ENCODE peak calls at places on chromosome 17, in seven cellular contexts. K, I, T, O, E, P and N are unnamed samples.

GRCh38 chr17:61399131-61400057 is at the start of gene TBX2:
- DNase-seq in K (no peak), I (peak), T (no peak), O (peak), E (peak), P (peak), N (no peak)

GRCh38 chr17:55433629-55434422 is 12.2 kb upstream of the MMD start:
- DNase-seq in K (no peak), I (no peak), T (no peak), O (peak), E (no peak), P (peak), N (no peak)

GRCh38 chr17:4163951-4164350 is 21.0 kb downstream of the CYB5D2 start:
- DNase-seq in K (no peak), I (no peak), T (no peak), O (no peak), E (no peak), P (no peak), N (no peak)

GRCh38 chr17:27552467-27552779 is 78.6 kb upstream of the LGALS9 start:
- DNase-seq in K (no peak), I (no peak), T (no peak), O (peak), E (no peak), P (no peak), N (no peak)

GRCh38 chr17:81859906-81860755 is at the start of gene P4HB:
- DNase-seq in K (peak), I (no peak), T (no peak), O (no peak), E (peak), P (no peak), N (no peak)

GRCh38 chr17:28895794-28896447 is 1.6 kb downstream of the FLOT2 start:
- DNase-seq in K (no peak), I (no peak), T (no peak), O (no peak), E (no peak), P (no peak), N (no peak)

GRCh38 chr17:3603119-3603869 is 5.9 kb downstream of the TRPV1 start:
- DNase-seq in K (no peak), I (no peak), T (no peak), O (no peak), E (no peak), P (peak), N (no peak)

GRCh38 chr17:51342257-51342656 is 81.9 kb downstream of the UTP18 start:
- DNase-seq in K (no peak), I (no peak), T (no peak), O (no peak), E (no peak), P (no peak), N (no peak)

GRCh38 chr17:29905086-29905878 is 24.7 kb downstream of the SSH2 start:
- DNase-seq in K (no peak), I (no peak), T (no peak), O (no peak), E (no peak), P (no peak), N (no peak)

GRCh38 chr17:63881935-63882601 is at the start of gene GH2:
- DNase-seq in K (peak), I (peak), T (peak), O (peak), E (peak), P (no peak), N (peak)

GRCh38 chr17:4175921-4176802 is 33.2 kb downstream of the CYB5D2 start:
- DNase-seq in K (no peak), I (no peak), T (no peak), O (no peak), E (no peak), P (no peak), N (no peak)

GRCh38 chr17:64281962-64282752 is 19.1 kb upstream of the TEX2 start:
- DNase-seq in K (no peak), I (peak), T (peak), O (peak), E (peak), P (peak), N (no peak)

GRCh38 chr17:17032131-17032692 is 10.0 kb upstream of the MPRIP start:
- DNase-seq in K (no peak), I (no peak), T (no peak), O (peak), E (no peak), P (peak), N (no peak)

GRCh38 chr17:64159051-64159590 is 29.2 kb upstream of the ERN1 start:
- DNase-seq in K (no peak), I (peak), T (no peak), O (no peak), E (no peak), P (no peak), N (no peak)

GRCh38 chr17:20071824-20072691 is 62.9 kb downstream of the SPECC1 start:
- DNase-seq in K (no peak), I (no peak), T (no peak), O (no peak), E (no peak), P (no peak), N (no peak)

GRCh38 chr17:21524211-21524591 is 148.0 kb downstream of the KCNJ12 start:
- DNase-seq in K (no peak), I (no peak), T (no peak), O (no peak), E (no peak), P (no peak), N (no peak)

GRCh38 chr17:45284176-45285140 is 22.6 kb upstream of the SPATA32 start:
- DNase-seq in K (no peak), I (no peak), T (no peak), O (no peak), E (no peak), P (no peak), N (no peak)

GRCh38 chr17:50618300-50618699 is 16.4 kb upstream of the ABCC3 start:
- DNase-seq in K (no peak), I (no peak), T (no peak), O (no peak), E (no peak), P (no peak), N (no peak)

GRCh38 chr17:80008848-80009247 is 26.8 kb downstream of the TBC1D16 start:
- DNase-seq in K (no peak), I (no peak), T (no peak), O (no peak), E (no peak), P (no peak), N (no peak)

GRCh38 chr17:78759203-78759968 is 22.7 kb downstream of the CYTH1 start:
- DNase-seq in K (no peak), I (peak), T (no peak), O (no peak), E (no peak), P (no peak), N (no peak)

GRCh38 chr17:18219016-18219415 is 6.4 kb upstream of the LLGL1 start:
- DNase-seq in K (no peak), I (no peak), T (no peak), O (no peak), E (no peak), P (no peak), N (no peak)

GRCh38 chr17:64736804-64737492 is 74.8 kb upstream of the SMURF2 start:
- DNase-seq in K (no peak), I (no peak), T (no peak), O (no peak), E (peak), P (no peak), N (no peak)

GRCh38 chr17:17729620-17730249 is 48.5 kb downstream of the RAI1 start:
- DNase-seq in K (no peak), I (no peak), T (peak), O (peak), E (no peak), P (no peak), N (peak)

GRCh38 chr17:14301761-14302401 is 1.0 kb downstream of the HS3ST3B1 start:
- DNase-seq in K (peak), I (peak), T (peak), O (no peak), E (no peak), P (no peak), N (no peak)

GRCh38 chr17:63039342-63039741 is 73.3 kb downstream of the TANC2 start:
- DNase-seq in K (no peak), I (no peak), T (no peak), O (no peak), E (no peak), P (no peak), N (no peak)

GRCh38 chr17:72212041-72212440 is 91.2 kb downstream of the SOX9 start:
- DNase-seq in K (no peak), I (no peak), T (no peak), O (no peak), E (no peak), P (no peak), N (no peak)

GRCh38 chr17:68711858-68712257 is 110.7 kb upstream of the FAM20A start:
- DNase-seq in K (no peak), I (no peak), T (no peak), O (no peak), E (no peak), P (peak), N (no peak)

GRCh38 chr17:75394332-75394918 is 11.1 kb downstream of the GRB2 start:
- DNase-seq in K (no peak), I (no peak), T (no peak), O (no peak), E (no peak), P (no peak), N (no peak)

GRCh38 chr17:58516644-58517377 is 2.4 kb upstream of the MTMR4 start:
- DNase-seq in K (no peak), I (no peak), T (no peak), O (no peak), E (no peak), P (no peak), N (no peak)

GRCh38 chr17:72387487-72387886 is 266.7 kb downstream of the SOX9 start:
- DNase-seq in K (no peak), I (no peak), T (no peak), O (no peak), E (no peak), P (peak), N (no peak)

GRCh38 chr17:2138318-2138717 is 83.4 kb downstream of the HIC1 start:
- DNase-seq in K (no peak), I (no peak), T (no peak), O (no peak), E (no peak), P (no peak), N (no peak)

GRCh38 chr17:50205111-50205821 is 3.8 kb upstream of the COL1A1 start:
- DNase-seq in K (no peak), I (no peak), T (no peak), O (no peak), E (no peak), P (no peak), N (no peak)

GRCh38 chr17:69286257-69286656 is 40.7 kb downstream of the ABCA5 start:
- DNase-seq in K (no peak), I (no peak), T (no peak), O (no peak), E (no peak), P (no peak), N (no peak)

GRCh38 chr17:34305061-34305460 is 14.2 kb upstream of the CCL8 start:
- DNase-seq in K (no peak), I (no peak), T (no peak), O (no peak), E (no peak), P (no peak), N (no peak)
- TF ChIP-seq CTCF in K (no peak), I (no peak), T (no peak), O (no peak), E (no peak), P (no peak), N (no peak)

GRCh38 chr17:42553161-42553818 is 567 bp downstream of the HSD17B1 start:
- DNase-seq in K (no peak), I (no peak), T (no peak), O (no peak), E (no peak), P (no peak), N (no peak)
- TF ChIP-seq CTCF in K (no peak), I (no peak), T (no peak), O (no peak), E (no peak), P (no peak), N (peak)

GRCh38 chr17:5747276-5747675 is 163.0 kb upstream of the NLRP1 start:
- DNase-seq in K (no peak), I (no peak), T (no peak), O (no peak), E (no peak), P (no peak), N (no peak)
- TF ChIP-seq CTCF in K (no peak), I (no peak), T (no peak), O (no peak), E (no peak), P (peak), N (no peak)

DNA sequence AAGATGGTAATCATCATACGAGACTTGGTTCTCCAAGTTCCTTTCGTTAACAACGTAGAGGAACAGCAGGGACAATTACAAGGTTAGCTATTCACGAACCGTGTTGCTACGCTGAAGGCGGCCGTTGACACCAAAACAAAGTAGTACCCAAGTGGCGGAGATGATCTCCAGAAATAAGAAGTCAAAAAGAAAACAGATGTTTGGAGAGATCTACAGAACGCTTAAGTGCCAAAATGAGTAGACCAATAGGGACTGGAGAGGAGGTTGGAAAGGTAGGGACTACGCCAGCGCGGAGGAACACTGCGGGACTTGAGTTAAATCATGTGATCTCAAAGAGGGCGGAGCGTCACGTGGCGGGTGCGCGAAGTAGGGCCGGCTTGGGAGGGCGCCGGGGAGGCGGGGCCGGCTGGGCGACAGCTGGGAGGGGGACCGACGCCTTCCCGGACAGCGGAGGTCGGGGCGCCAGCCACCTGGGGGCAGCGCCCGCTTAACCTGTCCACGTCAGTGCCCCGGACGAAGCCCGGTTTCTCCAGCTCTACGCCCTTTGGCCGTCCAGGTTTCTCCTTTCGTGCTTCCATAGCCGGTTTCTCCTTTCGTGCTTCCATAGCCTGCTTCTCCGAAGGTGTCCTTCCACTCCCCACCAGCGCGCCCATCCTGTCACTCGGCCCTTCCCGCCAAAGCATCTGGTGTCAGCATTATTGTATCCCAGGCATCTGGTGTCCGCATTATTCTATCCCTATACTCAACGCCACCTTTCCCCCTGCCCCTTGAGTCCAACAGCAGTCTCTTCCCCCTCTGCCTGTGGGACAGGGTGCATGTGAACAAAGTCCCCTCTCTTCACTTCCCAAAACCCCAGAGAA is 698 bp upstream of the GABARAP start:
- DNase-seq in K (peak), I (peak), T (peak), O (peak), E (peak), P (peak), N (peak)
- TF ChIP-seq CTCF in K (no peak), I (no peak), T (peak), O (no peak), E (no peak), P (no peak), N (no peak)

DNA sequence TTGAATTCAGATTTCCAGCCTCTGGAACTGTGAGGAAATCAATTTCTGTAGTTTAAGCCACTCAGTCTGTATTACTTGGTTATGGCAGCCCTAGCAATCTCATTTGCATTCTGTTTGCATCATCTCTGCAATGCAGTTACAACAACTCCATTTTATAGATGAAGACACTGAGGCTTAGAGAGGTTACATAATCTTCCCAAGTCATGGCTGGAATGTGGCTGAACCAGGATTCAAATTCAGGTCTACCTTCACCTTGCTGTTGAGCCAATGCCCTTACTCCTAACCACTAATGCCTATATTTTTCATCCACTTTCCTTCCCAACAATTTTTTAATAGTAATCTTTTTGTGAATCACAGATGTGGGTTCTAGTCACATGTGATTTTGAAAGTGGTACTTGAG is 469.8 kb upstream of the CCL2 start:
- DNase-seq in K (no peak), I (no peak), T (no peak), O (no peak), E (no peak), P (no peak), N (no peak)
- TF ChIP-seq CTCF in K (no peak), I (no peak), T (no peak), O (no peak), E (no peak), P (no peak), N (no peak)

GRCh38 chr17:11264183-11264871 is 23.3 kb downstream of the SHISA6 start:
- DNase-seq in K (no peak), I (no peak), T (no peak), O (peak), E (no peak), P (no peak), N (no peak)
- TF ChIP-seq CTCF in K (no peak), I (peak), T (peak), O (peak), E (peak), P (no peak), N (peak)

DNA sequence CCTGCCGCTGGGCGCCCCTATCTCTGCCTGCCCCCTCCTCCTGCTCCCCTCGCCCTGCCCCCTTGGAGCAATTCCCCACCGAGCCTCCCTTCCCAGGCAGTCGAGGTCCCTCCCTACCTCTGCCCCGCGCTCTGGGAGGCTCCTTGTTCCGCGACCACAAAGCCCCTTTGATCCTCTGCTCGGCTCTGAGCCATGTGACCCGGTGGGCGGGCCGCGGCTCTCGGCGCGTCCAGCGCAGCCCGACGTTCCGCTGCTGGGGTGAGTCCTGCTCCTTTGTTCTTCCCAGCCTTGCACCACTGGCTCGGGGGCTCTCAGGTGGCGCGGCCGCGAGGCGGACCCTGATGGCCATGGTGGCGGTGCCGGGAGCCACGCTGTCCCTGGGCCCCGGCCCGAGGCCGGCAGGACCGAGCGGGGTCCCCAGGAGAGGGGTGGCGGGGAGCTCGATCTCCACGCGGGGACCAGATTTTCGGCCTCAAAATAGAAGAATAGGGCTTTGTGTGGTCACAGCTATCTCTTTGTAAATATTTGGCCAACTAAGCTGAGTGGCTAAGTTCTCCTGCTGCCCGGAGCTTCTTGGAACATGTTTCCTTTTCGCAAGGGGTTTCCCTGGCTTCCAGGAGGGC is 310.6 kb downstream of the SEC14L1 start:
- DNase-seq in K (peak), I (peak), T (peak), O (no peak), E (peak), P (no peak), N (no peak)
- TF ChIP-seq CTCF in K (no peak), I (no peak), T (no peak), O (no peak), E (no peak), P (no peak), N (no peak)

DNA sequence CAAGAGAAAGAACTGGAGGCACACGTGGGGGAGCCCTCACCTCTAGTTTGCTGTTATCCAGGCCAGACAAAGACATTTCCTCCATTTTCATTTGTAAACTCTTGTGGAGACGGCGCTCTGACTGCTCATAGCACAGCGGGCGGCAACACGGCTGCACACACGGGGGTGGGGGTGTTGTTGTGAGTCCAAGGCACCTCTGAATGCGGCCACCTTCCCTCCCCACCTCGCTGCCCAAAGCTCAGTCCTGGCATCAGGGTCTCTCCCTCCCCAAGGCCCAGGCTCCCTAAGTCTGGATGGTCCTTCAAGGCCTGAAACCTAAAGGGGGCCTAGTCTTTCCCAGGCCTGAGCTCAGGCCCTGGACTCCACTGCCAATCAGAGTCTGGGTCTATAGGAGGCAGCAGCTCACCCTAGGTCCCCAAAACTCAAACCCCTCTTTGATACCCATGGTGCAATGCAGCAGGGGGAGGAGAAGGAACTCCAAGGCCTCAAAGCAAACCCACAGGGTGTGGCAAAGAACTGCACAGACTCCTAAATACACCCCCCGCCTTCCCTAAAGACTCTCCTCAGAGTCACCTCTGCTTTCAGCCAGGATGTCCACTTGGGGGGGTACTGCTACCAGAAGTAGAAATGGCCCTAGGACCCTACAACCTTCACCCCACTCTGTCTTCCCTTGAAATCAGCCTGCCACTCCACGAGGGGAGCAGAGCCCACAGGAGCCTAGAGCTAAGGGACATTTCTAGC is 1.5 kb downstream of the ATXN7L3 start:
- DNase-seq in K (no peak), I (no peak), T (no peak), O (peak), E (no peak), P (no peak), N (no peak)
- TF ChIP-seq CTCF in K (no peak), I (no peak), T (no peak), O (no peak), E (no peak), P (peak), N (no peak)